ENCODE peak calls at places on chromosomes 4 and X, in six cellular contexts. One of them, this sample, is unnamed.

GRCh38 chr4:112075129-112075753 is 70.0 kb upstream of the FAM241A start:
- DNase-seq in NCI-H510A: no peak
- DNase-seq in NCI-H345: peak; percentile 26
- DNase-seq in stimulated activated CD4-positive, alpha-beta T cell treated with anti-CD3 and anti-CD28 coated beads, Interleukin-15, amount 100 ng/mL, for 1 hour: no peak
- DNase-seq in cardiac fibroblast: peak; percentile 84
- DNase-seq in fibroblast of lung: peak; percentile 58
- DNase-seq in this sample: peak; percentile 59

GRCh38 chr4:4607336-4608213 is 65.7 kb upstream of the STX18 start:
- DNase-seq in NCI-H510A: no peak
- DNase-seq in NCI-H345: no peak
- DNase-seq in stimulated activated CD4-positive, alpha-beta T cell treated with anti-CD3 and anti-CD28 coated beads, Interleukin-15, amount 100 ng/mL, for 1 hour: no peak
- DNase-seq in cardiac fibroblast: no peak
- DNase-seq in fibroblast of lung: no peak
- DNase-seq in this sample: no peak

GRCh38 chr4:33996075-33996718 is 2248.1 kb downstream of the ARAP2 start:
- DNase-seq in NCI-H510A: no peak
- DNase-seq in NCI-H345: no peak
- DNase-seq in stimulated activated CD4-positive, alpha-beta T cell treated with anti-CD3 and anti-CD28 coated beads, Interleukin-15, amount 100 ng/mL, for 1 hour: no peak
- DNase-seq in cardiac fibroblast: no peak
- DNase-seq in fibroblast of lung: peak; percentile 58
- DNase-seq in this sample: no peak

GRCh38 chr4:61201562-61202099 is 1.5 kb downstream of the ADGRL3 start:
- DNase-seq in NCI-H510A: no peak
- DNase-seq in NCI-H345: peak; percentile 46
- DNase-seq in stimulated activated CD4-positive, alpha-beta T cell treated with anti-CD3 and anti-CD28 coated beads, Interleukin-15, amount 100 ng/mL, for 1 hour: no peak
- DNase-seq in cardiac fibroblast: peak; percentile 30
- DNase-seq in fibroblast of lung: peak; percentile 7
- DNase-seq in this sample: no peak

GRCh38 chr4:86036729-86037128 is 323.1 kb downstream of the MAPK10 start:
- DNase-seq in NCI-H510A: no peak
- DNase-seq in NCI-H345: no peak
- DNase-seq in stimulated activated CD4-positive, alpha-beta T cell treated with anti-CD3 and anti-CD28 coated beads, Interleukin-15, amount 100 ng/mL, for 1 hour: no peak
- DNase-seq in cardiac fibroblast: peak; percentile 90
- DNase-seq in fibroblast of lung: peak; percentile 83
- DNase-seq in this sample: no peak

GRCh38 chr4:4575284-4576211 is 33.7 kb upstream of the STX18 start:
- DNase-seq in NCI-H510A: peak; percentile 56
- DNase-seq in NCI-H345: peak; percentile 34
- DNase-seq in stimulated activated CD4-positive, alpha-beta T cell treated with anti-CD3 and anti-CD28 coated beads, Interleukin-15, amount 100 ng/mL, for 1 hour: peak; percentile 27
- DNase-seq in cardiac fibroblast: peak; percentile 55
- DNase-seq in fibroblast of lung: peak; percentile 55
- DNase-seq in this sample: peak; percentile 22

GRCh38 chr4:118683513-118683912 is 1.7 kb upstream of the METTL14 start:
- DNase-seq in NCI-H510A: no peak
- DNase-seq in NCI-H345: no peak
- DNase-seq in stimulated activated CD4-positive, alpha-beta T cell treated with anti-CD3 and anti-CD28 coated beads, Interleukin-15, amount 100 ng/mL, for 1 hour: no peak
- DNase-seq in cardiac fibroblast: peak; percentile 11
- DNase-seq in fibroblast of lung: no peak
- DNase-seq in this sample: peak; percentile 18

GRCh38 chr4:186149872-186150271 is 41.5 kb upstream of the CYP4V2 start:
- DNase-seq in NCI-H510A: no peak
- DNase-seq in NCI-H345: peak; percentile 14
- DNase-seq in stimulated activated CD4-positive, alpha-beta T cell treated with anti-CD3 and anti-CD28 coated beads, Interleukin-15, amount 100 ng/mL, for 1 hour: no peak
- DNase-seq in cardiac fibroblast: peak; percentile 55
- DNase-seq in fibroblast of lung: no peak
- DNase-seq in this sample: no peak

GRCh38 chr4:83252782-83253405 is 31.7 kb downstream of the COQ2 start:
- DNase-seq in NCI-H510A: peak; percentile 51
- DNase-seq in NCI-H345: peak; percentile 27
- DNase-seq in stimulated activated CD4-positive, alpha-beta T cell treated with anti-CD3 and anti-CD28 coated beads, Interleukin-15, amount 100 ng/mL, for 1 hour: peak; percentile 33
- DNase-seq in cardiac fibroblast: peak; percentile 70
- DNase-seq in fibroblast of lung: peak; percentile 41
- DNase-seq in this sample: peak; percentile 50

GRCh38 chrX:70208479-70208878 is 26.0 kb upstream of the AWAT1 start:
- DNase-seq in NCI-H510A: no peak
- DNase-seq in NCI-H345: peak; percentile 43
- DNase-seq in stimulated activated CD4-positive, alpha-beta T cell treated with anti-CD3 and anti-CD28 coated beads, Interleukin-15, amount 100 ng/mL, for 1 hour: no peak
- DNase-seq in cardiac fibroblast: peak; percentile 8
- DNase-seq in fibroblast of lung: peak; percentile 38
- DNase-seq in this sample: no peak

GRCh38 chr4:162163892-162164759 is at the start of gene FSTL5:
- DNase-seq in NCI-H510A: peak; percentile 32
- DNase-seq in NCI-H345: no peak
- DNase-seq in stimulated activated CD4-positive, alpha-beta T cell treated with anti-CD3 and anti-CD28 coated beads, Interleukin-15, amount 100 ng/mL, for 1 hour: no peak
- DNase-seq in cardiac fibroblast: peak; percentile 9
- DNase-seq in fibroblast of lung: peak; percentile 81
- DNase-seq in this sample: no peak

GRCh38 chrX:68084765-68085164 is 348.5 kb downstream of the OPHN1 start:
- DNase-seq in NCI-H510A: no peak
- DNase-seq in NCI-H345: no peak
- DNase-seq in stimulated activated CD4-positive, alpha-beta T cell treated with anti-CD3 and anti-CD28 coated beads, Interleukin-15, amount 100 ng/mL, for 1 hour: no peak
- DNase-seq in cardiac fibroblast: peak; percentile 68
- DNase-seq in fibroblast of lung: peak; percentile 43
- DNase-seq in this sample: no peak

GRCh38 chr4:102959503-102959902 is 60.0 kb downstream of the SLC9B1 start:
- DNase-seq in NCI-H510A: no peak
- DNase-seq in NCI-H345: no peak
- DNase-seq in stimulated activated CD4-positive, alpha-beta T cell treated with anti-CD3 and anti-CD28 coated beads, Interleukin-15, amount 100 ng/mL, for 1 hour: no peak
- DNase-seq in cardiac fibroblast: no peak
- DNase-seq in fibroblast of lung: no peak
- DNase-seq in this sample: no peak

GRCh38 chrX:149272690-149273463 is 232.2 kb downstream of the IDS start:
- DNase-seq in NCI-H510A: no peak
- DNase-seq in NCI-H345: no peak
- DNase-seq in stimulated activated CD4-positive, alpha-beta T cell treated with anti-CD3 and anti-CD28 coated beads, Interleukin-15, amount 100 ng/mL, for 1 hour: no peak
- DNase-seq in cardiac fibroblast: no peak
- DNase-seq in fibroblast of lung: no peak
- DNase-seq in this sample: no peak

GRCh38 chr4:12879500-12879899 is 604.6 kb downstream of the RAB28 start:
- DNase-seq in NCI-H510A: no peak
- DNase-seq in NCI-H345: no peak
- DNase-seq in stimulated activated CD4-positive, alpha-beta T cell treated with anti-CD3 and anti-CD28 coated beads, Interleukin-15, amount 100 ng/mL, for 1 hour: no peak
- DNase-seq in cardiac fibroblast: no peak
- DNase-seq in fibroblast of lung: no peak
- DNase-seq in this sample: no peak

GRCh38 chrX:1883772-1884171 is 268.9 kb downstream of the ASMT start:
- DNase-seq in NCI-H510A: no peak
- DNase-seq in NCI-H345: no peak
- DNase-seq in stimulated activated CD4-positive, alpha-beta T cell treated with anti-CD3 and anti-CD28 coated beads, Interleukin-15, amount 100 ng/mL, for 1 hour: no peak
- DNase-seq in cardiac fibroblast: no peak
- DNase-seq in fibroblast of lung: peak; percentile 11
- DNase-seq in this sample: peak; percentile 32

GRCh38 chrX:147917700-147918694 is 6.3 kb downstream of the FMR1 start:
- DNase-seq in NCI-H510A: no peak
- DNase-seq in NCI-H345: no peak
- DNase-seq in stimulated activated CD4-positive, alpha-beta T cell treated with anti-CD3 and anti-CD28 coated beads, Interleukin-15, amount 100 ng/mL, for 1 hour: no peak
- DNase-seq in cardiac fibroblast: peak; percentile 46
- DNase-seq in fibroblast of lung: peak; percentile 70
- DNase-seq in this sample: peak; percentile 34

GRCh38 chr4:99664703-99665102 is 7.1 kb upstream of the C4orf54 start:
- DNase-seq in NCI-H510A: no peak
- DNase-seq in NCI-H345: no peak
- DNase-seq in stimulated activated CD4-positive, alpha-beta T cell treated with anti-CD3 and anti-CD28 coated beads, Interleukin-15, amount 100 ng/mL, for 1 hour: no peak
- DNase-seq in cardiac fibroblast: no peak
- DNase-seq in fibroblast of lung: no peak
- DNase-seq in this sample: no peak

GRCh38 chr4:143185253-143186107 is 763 bp downstream of the USP38 start:
- DNase-seq in NCI-H510A: no peak
- DNase-seq in NCI-H345: peak; percentile 34
- DNase-seq in stimulated activated CD4-positive, alpha-beta T cell treated with anti-CD3 and anti-CD28 coated beads, Interleukin-15, amount 100 ng/mL, for 1 hour: no peak
- DNase-seq in cardiac fibroblast: peak; percentile 28
- DNase-seq in fibroblast of lung: peak; percentile 15
- DNase-seq in this sample: no peak

GRCh38 chrX:38560776-38561125 is 591 bp upstream of the TSPAN7 start:
- DNase-seq in NCI-H510A: no peak
- DNase-seq in NCI-H345: no peak
- DNase-seq in stimulated activated CD4-positive, alpha-beta T cell treated with anti-CD3 and anti-CD28 coated beads, Interleukin-15, amount 100 ng/mL, for 1 hour: no peak
- DNase-seq in cardiac fibroblast: no peak
- DNase-seq in fibroblast of lung: no peak
- DNase-seq in this sample: no peak

GRCh38 chr4:76571274-76571673 is 136.2 kb downstream of the SHROOM3 start:
- DNase-seq in NCI-H510A: peak; percentile 34
- DNase-seq in NCI-H345: peak; percentile 42
- DNase-seq in stimulated activated CD4-positive, alpha-beta T cell treated with anti-CD3 and anti-CD28 coated beads, Interleukin-15, amount 100 ng/mL, for 1 hour: no peak
- DNase-seq in cardiac fibroblast: no peak
- DNase-seq in fibroblast of lung: peak; percentile 23
- DNase-seq in this sample: no peak

GRCh38 chrX:9340619-9341304 is 124.1 kb upstream of the TBL1X start:
- DNase-seq in NCI-H510A: no peak
- DNase-seq in NCI-H345: no peak
- DNase-seq in stimulated activated CD4-positive, alpha-beta T cell treated with anti-CD3 and anti-CD28 coated beads, Interleukin-15, amount 100 ng/mL, for 1 hour: no peak
- DNase-seq in cardiac fibroblast: peak; percentile 65
- DNase-seq in fibroblast of lung: peak; percentile 70
- DNase-seq in this sample: no peak

GRCh38 chr4:128381748-128382559 is 94.3 kb upstream of the PGRMC2 start:
- DNase-seq in NCI-H510A: no peak
- DNase-seq in NCI-H345: no peak
- DNase-seq in stimulated activated CD4-positive, alpha-beta T cell treated with anti-CD3 and anti-CD28 coated beads, Interleukin-15, amount 100 ng/mL, for 1 hour: no peak
- DNase-seq in cardiac fibroblast: no peak
- DNase-seq in fibroblast of lung: no peak
- DNase-seq in this sample: no peak

GRCh38 chr4:155305619-155306018 is 71.1 kb downstream of the MAP9 start:
- DNase-seq in NCI-H510A: no peak
- DNase-seq in NCI-H345: no peak
- DNase-seq in stimulated activated CD4-positive, alpha-beta T cell treated with anti-CD3 and anti-CD28 coated beads, Interleukin-15, amount 100 ng/mL, for 1 hour: no peak
- DNase-seq in cardiac fibroblast: no peak
- DNase-seq in fibroblast of lung: no peak
- DNase-seq in this sample: no peak

GRCh38 chrX:13511557-13512330 is 57.7 kb upstream of the EGFL6 start:
- DNase-seq in NCI-H510A: no peak
- DNase-seq in NCI-H345: no peak
- DNase-seq in stimulated activated CD4-positive, alpha-beta T cell treated with anti-CD3 and anti-CD28 coated beads, Interleukin-15, amount 100 ng/mL, for 1 hour: no peak
- DNase-seq in cardiac fibroblast: no peak
- DNase-seq in fibroblast of lung: peak; percentile 14
- DNase-seq in this sample: peak; percentile 9

GRCh38 chr4:56468097-56468422 is 643 bp downstream of the SRP72 start:
- DNase-seq in NCI-H510A: peak; percentile 36
- DNase-seq in NCI-H345: peak; percentile 38
- DNase-seq in stimulated activated CD4-positive, alpha-beta T cell treated with anti-CD3 and anti-CD28 coated beads, Interleukin-15, amount 100 ng/mL, for 1 hour: no peak
- DNase-seq in cardiac fibroblast: peak; percentile 44
- DNase-seq in fibroblast of lung: peak; percentile 49
- DNase-seq in this sample: peak; percentile 27

GRCh38 chr4:77581724-77582123 is 23.9 kb upstream of the CXCL13 start:
- DNase-seq in NCI-H510A: no peak
- DNase-seq in NCI-H345: no peak
- DNase-seq in stimulated activated CD4-positive, alpha-beta T cell treated with anti-CD3 and anti-CD28 coated beads, Interleukin-15, amount 100 ng/mL, for 1 hour: no peak
- DNase-seq in cardiac fibroblast: no peak
- DNase-seq in fibroblast of lung: peak; percentile 43
- DNase-seq in this sample: peak; percentile 16

GRCh38 chr4:136637071-136637777 is 895.1 kb downstream of the PCDH18 start:
- DNase-seq in NCI-H510A: no peak
- DNase-seq in NCI-H345: no peak
- DNase-seq in stimulated activated CD4-positive, alpha-beta T cell treated with anti-CD3 and anti-CD28 coated beads, Interleukin-15, amount 100 ng/mL, for 1 hour: no peak
- DNase-seq in cardiac fibroblast: peak; percentile 49
- DNase-seq in fibroblast of lung: no peak
- DNase-seq in this sample: no peak